ENCODE peak calls at places on chromosomes 2 and 18, in seven cellular contexts. One of them, this sample, is unnamed.

GRCh38 chr2:108905176-108905575 is 83.8 kb downstream of the EDAR start:
- DNase-seq in T-helper 17 cell: no peak
- DNase-seq in GM12892: no peak
- DNase-seq in NCI-H345: no peak
- DNase-seq in C1 segment of cervical spinal cord: no peak
- DNase-seq in ecto neural progenitor cell: no peak
- DNase-seq in activated effector memory CD4-positive, alpha-beta T cell treated with anti-CD3 and anti-CD28 coated beads, Interleukin-2, amount 50 U/mL, for 16 hours: no peak
- DNase-seq in this sample: no peak

GRCh38 chr2:69387770-69388481 is 899 bp upstream of the GFPT1 start:
- DNase-seq in T-helper 17 cell: no peak
- DNase-seq in GM12892: no peak
- DNase-seq in NCI-H345: no peak
- DNase-seq in C1 segment of cervical spinal cord: no peak
- DNase-seq in ecto neural progenitor cell: no peak
- DNase-seq in activated effector memory CD4-positive, alpha-beta T cell treated with anti-CD3 and anti-CD28 coated beads, Interleukin-2, amount 50 U/mL, for 16 hours: no peak
- DNase-seq in this sample: no peak

GRCh38 chr18:21330122-21330701 is 88.2 kb downstream of the GREB1L start:
- DNase-seq in T-helper 17 cell: no peak
- DNase-seq in GM12892: no peak
- DNase-seq in NCI-H345: no peak
- DNase-seq in C1 segment of cervical spinal cord: no peak
- DNase-seq in ecto neural progenitor cell: no peak
- DNase-seq in activated effector memory CD4-positive, alpha-beta T cell treated with anti-CD3 and anti-CD28 coated beads, Interleukin-2, amount 50 U/mL, for 16 hours: no peak
- DNase-seq in this sample: no peak

GRCh38 chr2:67210430-67210829 is 186.7 kb upstream of the ETAA1 start:
- DNase-seq in T-helper 17 cell: no peak
- DNase-seq in GM12892: no peak
- DNase-seq in NCI-H345: no peak
- DNase-seq in C1 segment of cervical spinal cord: no peak
- DNase-seq in ecto neural progenitor cell: no peak
- DNase-seq in activated effector memory CD4-positive, alpha-beta T cell treated with anti-CD3 and anti-CD28 coated beads, Interleukin-2, amount 50 U/mL, for 16 hours: no peak
- DNase-seq in this sample: no peak

GRCh38 chr18:13435596-13436333 is 217.2 kb downstream of the LDLRAD4 start:
- DNase-seq in T-helper 17 cell: no peak
- DNase-seq in GM12892: no peak
- DNase-seq in NCI-H345: no peak
- DNase-seq in C1 segment of cervical spinal cord: no peak
- DNase-seq in ecto neural progenitor cell: no peak
- DNase-seq in activated effector memory CD4-positive, alpha-beta T cell treated with anti-CD3 and anti-CD28 coated beads, Interleukin-2, amount 50 U/mL, for 16 hours: peak; percentile 70
- DNase-seq in this sample: no peak

GRCh38 chr2:38634684-38635083 is 31.2 kb upstream of the GALM start:
- DNase-seq in T-helper 17 cell: no peak
- DNase-seq in GM12892: peak; percentile 34
- DNase-seq in NCI-H345: no peak
- DNase-seq in C1 segment of cervical spinal cord: no peak
- DNase-seq in ecto neural progenitor cell: no peak
- DNase-seq in activated effector memory CD4-positive, alpha-beta T cell treated with anti-CD3 and anti-CD28 coated beads, Interleukin-2, amount 50 U/mL, for 16 hours: no peak
- DNase-seq in this sample: peak; percentile 91

GRCh38 chr2:96262306-96262705 is 3.5 kb downstream of the TMEM127 start:
- DNase-seq in T-helper 17 cell: no peak
- DNase-seq in GM12892: no peak
- DNase-seq in NCI-H345: no peak
- DNase-seq in C1 segment of cervical spinal cord: no peak
- DNase-seq in ecto neural progenitor cell: no peak
- DNase-seq in activated effector memory CD4-positive, alpha-beta T cell treated with anti-CD3 and anti-CD28 coated beads, Interleukin-2, amount 50 U/mL, for 16 hours: no peak
- DNase-seq in this sample: no peak

GRCh38 chr18:34991152-34991551 is 50.1 kb upstream of the MAPRE2 start:
- DNase-seq in T-helper 17 cell: no peak
- DNase-seq in GM12892: no peak
- DNase-seq in NCI-H345: no peak
- DNase-seq in C1 segment of cervical spinal cord: no peak
- DNase-seq in ecto neural progenitor cell: no peak
- DNase-seq in activated effector memory CD4-positive, alpha-beta T cell treated with anti-CD3 and anti-CD28 coated beads, Interleukin-2, amount 50 U/mL, for 16 hours: no peak
- DNase-seq in this sample: no peak

GRCh38 chr2:191026377-191026776 is 12.4 kb upstream of the STAT1 start:
- DNase-seq in T-helper 17 cell: no peak
- DNase-seq in GM12892: no peak
- DNase-seq in NCI-H345: no peak
- DNase-seq in C1 segment of cervical spinal cord: no peak
- DNase-seq in ecto neural progenitor cell: no peak
- DNase-seq in activated effector memory CD4-positive, alpha-beta T cell treated with anti-CD3 and anti-CD28 coated beads, Interleukin-2, amount 50 U/mL, for 16 hours: no peak
- DNase-seq in this sample: no peak